ENCODE peak calls at places on chromosomes 5 and 9, in four cellular contexts. C, G, B and L are unnamed samples.

GRCh38 chr5:99386406-99387075 is 457.7 kb upstream of the CHD1 start:
- DNase-seq in C (no peak), G (no peak), B (no peak), L (no peak)

GRCh38 chr5:179759961-179760541 is 27.4 kb downstream of the MAML1 start:
- DNase-seq in C (no peak), G (no peak), B (no peak), L (no peak)

GRCh38 chr5:169641253-169641652 is 4.2 kb downstream of the DOCK2 start:
- DNase-seq in C (no peak), G (no peak), B (peak; percentile 41), L (no peak)

GRCh38 chr9:124500796-124501611 is 6.2 kb downstream of the NR5A1 start:
- DNase-seq in C (no peak), G (no peak), B (no peak), L (no peak)

GRCh38 chr5:53438079-53438478 is 42.4 kb upstream of the FST start:
- DNase-seq in C (no peak), G (no peak), B (no peak), L (no peak)

GRCh38 chr9:129405831-129406220 is 215.1 kb downstream of the C9orf50 start:
- DNase-seq in C (no peak), G (no peak), B (no peak), L (no peak)

GRCh38 chr9:77980622-77981021 is 51.0 kb downstream of the GNAQ start:
- DNase-seq in C (no peak), G (peak; percentile 33), B (no peak), L (no peak)

GRCh38 chr5:170774831-170775230 is 8.7 kb upstream of the GABRP start:
- DNase-seq in C (no peak), G (no peak), B (no peak), L (no peak)

GRCh38 chr9:127785023-127785932 is 556 bp upstream of the CDK9 start:
- DNase-seq in C (peak; percentile 88), G (peak; percentile 54), B (peak; percentile 97), L (peak; percentile 77)

GRCh38 chr5:68245325-68245724 is 29.8 kb downstream of the PIK3R1 start:
- DNase-seq in C (no peak), G (no peak), B (no peak), L (no peak)

GRCh38 chr9:33155393-33155792 is 11.7 kb downstream of the B4GALT1 start:
- DNase-seq in C (no peak), G (no peak), B (no peak), L (no peak)

GRCh38 chr5:4295663-4296339 is 700.2 kb downstream of the IRX1 start:
- DNase-seq in C (peak; percentile 51), G (no peak), B (no peak), L (no peak)

GRCh38 chr9:138025908-138026307 is 148.3 kb downstream of the CACNA1B start:
- DNase-seq in C (no peak), G (no peak), B (no peak), L (no peak)

GRCh38 chr9:114981095-114981494 is 50.7 kb upstream of the TNFSF8 start:
- DNase-seq in C (no peak), G (no peak), B (no peak), L (peak; percentile 70)